ENCODE peak calls at places on chromosomes 6 and 20, in six cellular contexts. C is suprapubic skin, G is body of pancreas, K is HepG2, N is heart left ventricle, U is breast epithelium. L is an unnamed sample.

GRCh38 chr6:15400572-15401004 is 154.7 kb downstream of the JARID2 start:
- DNase-seq in U (no peak), N (peak; percentile 79), C (no peak), G (peak; percentile 18), K (no peak), L (peak; percentile 80)

GRCh38 chr6:165970001-165970400 is 197.7 kb downstream of the TBXT start:
- DNase-seq in G (no peak), K (no peak), U (no peak), N (no peak), C (no peak), L (no peak)

GRCh38 chr20:20014659-20015058 is 2.5 kb upstream of the NAA20 start:
- DNase-seq in N (no peak), K (no peak), G (no peak), U (no peak), C (no peak), L (no peak)

GRCh38 chr20:7627734-7628663 is 312.3 kb downstream of the HAO1 start:
- DNase-seq in C (no peak), K (no peak), U (no peak), N (no peak), G (no peak), L (no peak)

GRCh38 chr6:17923401-17923863 is 64.0 kb downstream of the KIF13A start:
- DNase-seq in U (no peak), K (no peak), N (no peak), G (no peak), C (no peak), L (no peak)

GRCh38 chr6:21158149-21158548 is 435.4 kb upstream of the SOX4 start:
- DNase-seq in U (no peak), K (no peak), G (no peak), C (no peak), N (no peak), L (no peak)

GRCh38 chr20:31678389-31679356 is 41.0 kb downstream of the COX4I2 start:
- DNase-seq in U (no peak), N (no peak), G (peak; percentile 32), K (peak; percentile 86), C (no peak), L (peak; percentile 78)

GRCh38 chr6:154298297-154298696 is 58.3 kb downstream of the IPCEF1 start:
- DNase-seq in C (no peak), K (peak; percentile 24), G (no peak), U (no peak), N (no peak), L (no peak)

GRCh38 chr6:24997186-24997585 is 61.4 kb upstream of the RIPOR2 start:
- DNase-seq in C (no peak), K (no peak), U (no peak), G (no peak), N (no peak), L (no peak)

GRCh38 chr6:51350308-51350904 is 531.7 kb downstream of the TFAP2B start:
- DNase-seq in U (no peak), K (no peak), C (no peak), G (no peak), N (no peak), L (no peak)

GRCh38 chr6:85756982-85757381 is 114.3 kb upstream of the SYNCRIP start:
- DNase-seq in N (no peak), G (no peak), U (no peak), K (no peak), C (no peak), L (no peak)

GRCh38 chr6:154578004-154578559 is 67.6 kb upstream of the CNKSR3 start:
- DNase-seq in C (no peak), N (no peak), U (no peak), G (no peak), K (no peak), L (no peak)

GRCh38 chr20:12056836-12057235 is 139.1 kb downstream of the BTBD3 start:
- DNase-seq in N (no peak), U (no peak), C (no peak), G (no peak), K (no peak), L (no peak)

GRCh38 chr6:144944121-144944520 is 659.0 kb downstream of the UTRN start:
- DNase-seq in C (no peak), G (no peak), K (no peak), U (no peak), N (no peak), L (no peak)

GRCh38 chr20:15143478-15143877 is 806.1 kb upstream of the FLRT3 start:
- DNase-seq in N (no peak), G (no peak), C (no peak), U (no peak), K (no peak), L (no peak)

GRCh38 chr6:154638369-154638768 is 94.8 kb upstream of the SCAF8 start:
- DNase-seq in N (no peak), G (no peak), K (no peak), C (no peak), U (no peak), L (no peak)

GRCh38 chr6:22124756-22125155 is 172.1 kb downstream of the PRL start:
- DNase-seq in C (no peak), K (no peak), U (no peak), G (no peak), N (no peak), L (no peak)

GRCh38 chr20:25282034-25282781 is 34.3 kb downstream of the PYGB start:
- DNase-seq in G (peak; percentile 12), N (peak; percentile 60), C (peak; percentile 58), U (peak; percentile 15), K (no peak), L (no peak)

GRCh38 chr6:138572200-138572875 is 73.0 kb upstream of the NHSL1 start:
- DNase-seq in C (no peak), K (peak; percentile 97), N (peak; percentile 68), G (peak; percentile 84), U (peak; percentile 76), L (peak; percentile 52)

GRCh38 chr6:101396552-101397173 is 3.2 kb downstream of the GRIK2 start:
- DNase-seq in K (peak; percentile 36), C (no peak), G (peak; percentile 57), U (no peak), N (peak; percentile 57), L (peak; percentile 84)

GRCh38 chr6:55395836-55396235 is 68.6 kb downstream of the GFRAL start:
- DNase-seq in K (no peak), G (no peak), C (no peak), U (no peak), N (no peak), L (no peak)

GRCh38 chr6:21827425-21828192 is 234.1 kb downstream of the SOX4 start:
- DNase-seq in G (no peak), C (no peak), N (no peak), K (no peak), U (no peak), L (no peak)

GRCh38 chr6:21754891-21755290 is 161.3 kb downstream of the SOX4 start:
- DNase-seq in U (no peak), N (no peak), K (no peak), G (no peak), C (no peak), L (no peak)

GRCh38 chr6:141421378-141421777 is 711.3 kb upstream of the GJE1 start:
- DNase-seq in U (no peak), K (no peak), C (no peak), G (no peak), N (no peak), L (no peak)

GRCh38 chr20:61916318-61916891 is 149.3 kb downstream of the TAF4 start:
- DNase-seq in N (no peak), G (no peak), U (no peak), C (no peak), K (no peak), L (no peak)

GRCh38 chr6:126664271-126664670 is 324.4 kb downstream of the CENPW start:
- DNase-seq in K (no peak), U (no peak), G (no peak), C (no peak), N (no peak), L (no peak)

GRCh38 chr20:57596998-57597939 is 23.0 kb downstream of the ZBP1 start:
- DNase-seq in C (peak; percentile 80), N (peak; percentile 86), G (peak; percentile 71), K (peak; percentile 43), U (peak; percentile 43), L (peak; percentile 87)

GRCh38 chr6:1609662-1610496 is at the start of gene FOXC1:
- DNase-seq in U (peak; percentile 86), N (peak; percentile 93), G (peak; percentile 89), C (peak; percentile 89), K (peak; percentile 71), L (peak; percentile 89)

GRCh38 chr6:44593539-44593944 is 206.0 kb downstream of the CDC5L start:
- DNase-seq in U (no peak), K (peak; percentile 68), N (no peak), G (peak; percentile 23), C (no peak), L (peak; percentile 76)

GRCh38 chr20:37737806-37738442 is 44.1 kb downstream of the CTNNBL1 start:
- DNase-seq in N (no peak), G (no peak), U (no peak), C (no peak), K (no peak), L (no peak)

GRCh38 chr6:16243055-16243454 is 4.7 kb downstream of the GMPR start:
- DNase-seq in C (no peak), U (peak; percentile 63), N (no peak), K (no peak), G (no peak), L (no peak)

GRCh38 chr20:6824401-6824800 is 56.9 kb downstream of the BMP2 start:
- DNase-seq in U (no peak), C (no peak), N (no peak), G (no peak), K (no peak), L (no peak)

GRCh38 chr20:33555755-33556154 is 65.9 kb downstream of the CBFA2T2 start:
- DNase-seq in G (no peak), K (peak; percentile 52), C (no peak), N (no peak), U (no peak), L (no peak)

GRCh38 chr6:35691027-35691824 is 2.5 kb upstream of the FKBP5 start:
- DNase-seq in U (peak; percentile 94), K (no peak), C (peak; percentile 96), N (peak; percentile 83), G (peak; percentile 91), L (peak; percentile 90)
- TF ChIP-seq POLR2A in U (no peak), K (no peak), C (peak; percentile 29), N (no peak), G (peak; percentile 43), L (no peak)

DNA sequence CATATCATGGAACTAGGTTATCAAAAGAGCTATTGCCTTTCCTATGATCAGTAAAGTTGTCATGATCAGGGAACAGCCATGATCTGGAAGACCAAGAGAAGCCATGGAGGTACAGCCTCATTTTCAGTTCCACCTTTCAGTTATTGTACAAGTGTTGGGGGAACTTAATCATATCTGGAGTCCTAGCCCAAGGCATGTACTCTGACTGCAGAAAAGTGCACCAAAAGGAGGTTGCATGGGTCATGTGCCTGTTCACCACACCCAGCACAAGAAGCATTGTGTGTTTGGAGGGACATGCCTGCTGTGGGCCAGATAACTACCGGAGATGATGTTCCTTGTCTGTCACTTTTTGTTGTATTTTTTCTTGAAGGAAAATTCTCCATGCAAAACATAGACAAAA is 185.8 kb upstream of the MAN1A1 start:
- DNase-seq in C (no peak), U (no peak), K (no peak), G (no peak), N (no peak), L (no peak)
- H3K9me3 ChIP-seq in C (no peaks in the 10 kb centered on the region), U (no peaks in the 10 kb centered on the region), K (no peaks in the 10 kb centered on the region), G (no peaks in the 10 kb centered on the region), N (no peaks in the 10 kb centered on the region), L (no peaks in the 10 kb centered on the region)

GRCh38 chr6:87700729-87701675 is 1.0 kb downstream of the AKIRIN2 start:
- DNase-seq in C (peak; percentile 79), K (peak; percentile 73), G (peak; percentile 23), U (peak; percentile 41), N (peak; percentile 75), L (peak; percentile 56)
- TF ChIP-seq POLR2A in C (peak; percentile 31), K (no peak), G (no peak), U (no peak), N (no peak), L (no peak)

GRCh38 chr20:45967551-45968080 is 4.4 kb downstream of the ZNF335 start:
- DNase-seq in K (no peak), U (no peak), G (peak; percentile 10), C (peak; percentile 55), N (peak; percentile 62), L (no peak)
- H3K9me3 ChIP-seq in K (no peaks in the 10 kb centered on the region), U (no peaks in the 10 kb centered on the region), G (no peaks in the 10 kb centered on the region), C (no peaks in the 10 kb centered on the region), N (no peaks in the 10 kb centered on the region), L (no peaks in the 10 kb centered on the region)